ENCODE peak calls at places on chromosomes 11 and 22, in nine cellular contexts. B, V, U, C, H, N, P, M and L are unnamed samples.

GRCh38 chr22:49971232-49972162 is 10.9 kb downstream of the PIM3 start:
- DNase-seq in C (peak; percentile 97), U (peak; percentile 88), N (no peak), P (no peak), B (peak; percentile 92), M (peak; percentile 93), H (peak; percentile 72), V (peak; percentile 92), L (no peak)

GRCh38 chr11:13667245-13667644 is 1.2 kb upstream of the FAR1 start:
- DNase-seq in C (no peak), N (no peak), U (no peak), M (no peak), P (no peak), B (no peak), V (no peak), H (no peak), L (peak; percentile 15)

GRCh38 chr11:494761-495536 is 12.1 kb downstream of the RNH1 start:
- DNase-seq in U (no peak), M (no peak), H (no peak), B (no peak), V (no peak), C (no peak), P (no peak), N (no peak), L (peak; percentile 45)

GRCh38 chr11:102026217-102026616 is 21.0 kb upstream of the CFAP300 start:
- DNase-seq in B (peak; percentile 81), N (no peak), P (no peak), V (no peak), H (no peak), M (no peak), U (no peak), C (no peak), L (no peak)

GRCh38 chr11:112174789-112175595 is at the start of gene BCO2:
- DNase-seq in M (peak; percentile 72), H (peak; percentile 89), N (peak; percentile 81), P (no peak), C (peak; percentile 93), V (peak; percentile 85), B (peak; percentile 75), U (peak; percentile 94), L (peak; percentile 66)

GRCh38 chr11:64831411-64831891 is 13.0 kb downstream of the CDC42BPG start:
- DNase-seq in N (no peak), B (no peak), V (no peak), M (no peak), H (no peak), U (no peak), P (no peak), C (no peak), L (no peak)

GRCh38 chr11:824292-824880 is 3.3 kb upstream of the CRACR2B start:
- DNase-seq in M (peak; percentile 78), P (no peak), C (no peak), N (no peak), U (no peak), V (peak; percentile 62), H (no peak), B (no peak), L (no peak)

GRCh38 chr11:104343578-104343977 is 179.6 kb upstream of the PDGFD start:
- DNase-seq in C (no peak), V (no peak), M (no peak), H (peak; percentile 17), B (no peak), P (no peak), U (no peak), N (no peak), L (no peak)

GRCh38 chr11:2702771-2703486 is 3.1 kb upstream of the KCNQ1OT1 start:
- DNase-seq in U (peak; percentile 48), P (no peak), N (no peak), B (no peak), H (no peak), M (no peak), V (no peak), C (no peak), L (peak; percentile 95)

GRCh38 chr22:29946220-29946619 is 63.2 kb downstream of the MTMR3 start:
- DNase-seq in C (no peak), B (no peak), P (no peak), U (no peak), N (no peak), M (no peak), V (no peak), H (no peak), L (peak; percentile 3)

GRCh38 chr11:124311269-124311668 is 2.5 kb downstream of the OR8D1 start:
- DNase-seq in P (no peak), U (no peak), H (no peak), V (no peak), C (no peak), B (no peak), M (no peak), N (no peak), L (no peak)

GRCh38 chr22:41240377-41241132 is at the start of gene CHADL:
- DNase-seq in C (no peak), B (no peak), N (no peak), H (no peak), M (no peak), P (no peak), U (peak; percentile 82), V (no peak), L (peak; percentile 91)

GRCh38 chr11:6251120-6251733 is 8.4 kb upstream of the CCKBR start:
- DNase-seq in N (peak; percentile 68), P (no peak), U (peak; percentile 86), B (peak; percentile 79), H (peak; percentile 76), V (peak; percentile 82), C (no peak), M (peak; percentile 90), L (peak; percentile 84)

GRCh38 chr11:69173326-69173725 is 17.6 kb downstream of the SMIM38 start:
- DNase-seq in M (no peak), B (no peak), C (no peak), H (no peak), N (no peak), V (no peak), U (no peak), P (no peak), L (no peak)

GRCh38 chr11:124612567-124613245 is 1.5 kb downstream of the PANX3 start:
- DNase-seq in N (no peak), M (no peak), V (no peak), H (peak; percentile 21), U (no peak), P (no peak), C (no peak), B (no peak), L (no peak)

GRCh38 chr11:113908107-113908506 is 3.5 kb downstream of the HTR3B start:
- DNase-seq in B (no peak), U (no peak), P (no peak), M (no peak), N (no peak), H (no peak), V (no peak), C (no peak), L (no peak)

GRCh38 chr11:40397141-40397540 is 1062.3 kb downstream of the LRRC4C start:
- DNase-seq in U (no peak), V (no peak), C (no peak), P (no peak), B (no peak), H (no peak), N (no peak), M (no peak), L (no peak)

DNA sequence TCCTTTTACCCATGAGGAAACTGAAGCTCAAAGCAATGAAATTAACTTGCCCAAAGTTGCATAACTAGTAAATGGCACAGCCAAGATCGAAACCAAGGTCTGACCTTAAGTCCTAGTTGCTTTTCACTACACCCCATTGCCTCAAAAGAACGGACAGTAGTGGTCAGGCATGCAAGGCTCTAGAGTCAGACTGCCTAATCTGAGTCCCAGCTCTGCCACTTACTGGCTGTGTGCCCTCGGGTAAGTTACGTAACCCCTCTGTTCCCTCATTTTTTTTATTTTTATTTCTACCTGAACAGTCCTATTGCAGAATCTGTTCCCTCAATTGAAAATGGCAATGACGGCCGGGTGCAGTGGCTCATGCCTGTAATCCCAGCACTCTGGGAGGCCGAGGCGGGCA is 9.6 kb downstream of the CYB561A3 start:
- DNase-seq in H (no peak), P (no peak), N (no peak), V (no peak), U (no peak), B (no peak), M (no peak), C (peak; percentile 68), L (no peak)
- H3K4me3 ChIP-seq in H (no peak overlapping the region), P (no peak overlapping the region), N (no peak overlapping the region), V (no peak overlapping the region), U (no peak overlapping the region), B (no peak overlapping the region), M (no peak overlapping the region), C (no peak overlapping the region), L (no peak overlapping the region)

DNA sequence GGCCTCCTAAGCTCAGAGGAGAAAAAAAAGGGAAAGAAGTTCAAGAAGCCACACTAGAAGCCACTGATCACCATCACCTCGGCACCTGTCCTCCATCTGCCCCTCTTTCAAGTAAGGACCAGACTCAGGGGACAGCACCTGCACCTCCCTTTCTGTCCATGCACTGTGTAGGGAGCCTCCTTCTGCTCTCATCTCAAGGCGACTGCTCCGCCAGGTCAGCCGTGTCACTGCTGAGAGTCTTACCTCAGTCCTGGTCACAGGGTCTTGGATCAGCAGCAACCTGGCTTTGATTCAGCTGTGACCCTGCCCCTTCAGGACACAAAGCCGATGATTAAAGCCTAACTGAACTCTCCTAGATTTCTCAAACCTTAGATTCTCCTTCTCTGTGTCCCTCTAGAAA is 101.5 kb downstream of the ZNF280B start:
- DNase-seq in M (no peak), H (no peak), P (no peak), V (no peak), U (no peak), C (no peak), B (no peak), N (no peak), L (no peak)
- H3K27me3 ChIP-seq in M (peaks cover 23% of the 10 kb centered on the region), H (no peaks in the 10 kb centered on the region), P (no peaks in the 10 kb centered on the region), V (peaks cover 9% of the 10 kb centered on the region), U (peaks cover 11% of the 10 kb centered on the region), C (no peaks in the 10 kb centered on the region), B (no peaks in the 10 kb centered on the region), N (peaks cover 20% of the 10 kb centered on the region), L (no peaks in the 10 kb centered on the region)

DNA sequence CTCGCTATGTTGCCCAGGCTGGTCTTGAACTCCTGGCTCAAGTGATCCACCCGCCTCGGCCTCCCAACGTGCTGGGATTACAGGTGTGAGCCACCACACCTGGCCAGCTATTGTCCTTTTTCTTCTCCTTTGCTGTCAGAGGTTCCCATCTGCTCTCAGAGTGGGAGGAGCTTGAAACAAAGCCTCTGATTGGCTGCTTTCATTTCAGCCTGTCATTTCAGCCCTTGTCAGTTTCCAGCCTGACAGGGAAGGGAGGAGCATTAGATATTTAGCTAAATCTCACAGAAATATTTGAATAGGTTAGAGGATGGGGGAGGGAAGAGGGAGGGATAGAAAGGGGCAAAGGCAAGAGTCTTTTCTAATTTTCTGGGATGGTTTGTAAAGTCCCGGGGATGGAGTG is 8.7 kb downstream of the SLC22A6 start:
- DNase-seq in P (no peak), N (no peak), M (no peak), B (peak; percentile 1), U (no peak), V (no peak), H (no peak), C (no peak), L (no peak)
- H3K4me3 ChIP-seq in P (no peak overlapping the region), N (no peak overlapping the region), M (no peak overlapping the region), B (no peak overlapping the region), U (no peak overlapping the region), V (no peak overlapping the region), H (no peak overlapping the region), C (no peak overlapping the region), L (no peak overlapping the region)

DNA sequence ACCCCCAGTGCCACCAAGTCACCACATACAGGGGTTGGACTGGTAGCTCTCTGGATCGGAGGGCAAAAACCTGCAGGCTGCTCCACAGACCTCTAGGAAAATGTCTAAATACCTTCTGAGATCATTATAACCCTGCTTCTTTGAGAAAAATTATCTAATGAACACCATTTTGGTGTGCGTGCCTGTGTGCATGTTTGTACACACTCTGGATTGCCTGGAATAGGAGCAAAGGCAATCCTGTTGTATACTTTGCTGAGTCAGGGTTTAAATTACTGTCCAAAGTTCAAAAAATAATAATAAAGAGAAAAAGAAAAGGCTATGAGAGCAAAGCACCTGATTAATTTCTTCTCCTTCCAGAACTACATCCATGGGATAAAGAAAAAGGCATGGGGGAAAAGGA is 11.0 kb downstream of the JAML start:
- DNase-seq in N (no peak), C (no peak), P (no peak), B (peak; percentile 90), V (no peak), H (no peak), M (no peak), U (no peak), L (no peak)
- H3K27me3 ChIP-seq in N (no peaks in the 10 kb centered on the region), C (no peaks in the 10 kb centered on the region), P (no peaks in the 10 kb centered on the region), B (no peaks in the 10 kb centered on the region), V (peaks cover 5% of the 10 kb centered on the region), H (peaks cover 3% of the 10 kb centered on the region), M (peaks cover 24% of the 10 kb centered on the region), U (no peaks in the 10 kb centered on the region), L (no peaks in the 10 kb centered on the region)